ENCODE peak calls at places on chromosomes 2 and 18, in five cellular contexts. One of them, this sample, is unnamed.

GRCh38 chr18:55078289-55078916 is 119.1 kb upstream of the CCDC68 start:
- DNase-seq in keratinocyte: no peak
- DNase-seq in MM.1S: no peak
- DNase-seq in CD8-positive, alpha-beta memory T cell: no peak
- DNase-seq in left ventricle myocardium inferior: no peak
- DNase-seq in this sample: no peak

GRCh38 chr2:172095146-172095904 is 7.4 kb downstream of the DLX2 start:
- DNase-seq in keratinocyte: no peak
- DNase-seq in MM.1S: peak; percentile 31
- DNase-seq in CD8-positive, alpha-beta memory T cell: peak; percentile 61
- DNase-seq in left ventricle myocardium inferior: peak; percentile 28
- DNase-seq in this sample: peak; percentile 59

GRCh38 chr2:219638217-219638947 is 11.0 kb downstream of the SLC4A3 start:
- DNase-seq in keratinocyte: no peak
- DNase-seq in MM.1S: no peak
- DNase-seq in CD8-positive, alpha-beta memory T cell: no peak
- DNase-seq in left ventricle myocardium inferior: no peak
- DNase-seq in this sample: no peak

GRCh38 chr2:224645722-224646121 is 60.6 kb upstream of the CUL3 start:
- DNase-seq in keratinocyte: no peak
- DNase-seq in MM.1S: peak; percentile 17
- DNase-seq in CD8-positive, alpha-beta memory T cell: no peak
- DNase-seq in left ventricle myocardium inferior: no peak
- DNase-seq in this sample: no peak

GRCh38 chr2:38116762-38117161 is 40.8 kb upstream of the CYP1B1 start:
- DNase-seq in keratinocyte: no peak
- DNase-seq in MM.1S: no peak
- DNase-seq in CD8-positive, alpha-beta memory T cell: no peak
- DNase-seq in left ventricle myocardium inferior: no peak
- DNase-seq in this sample: no peak

GRCh38 chr2:46850742-46851141 is 64.9 kb downstream of the MCFD2 start:
- DNase-seq in keratinocyte: peak; percentile 50
- DNase-seq in MM.1S: no peak
- DNase-seq in CD8-positive, alpha-beta memory T cell: no peak
- DNase-seq in left ventricle myocardium inferior: peak; percentile 45
- DNase-seq in this sample: no peak

GRCh38 chr2:98334439-98335078 is 11.7 kb upstream of the CNGA3 start:
- DNase-seq in keratinocyte: peak; percentile 33
- DNase-seq in MM.1S: no peak
- DNase-seq in CD8-positive, alpha-beta memory T cell: no peak
- DNase-seq in left ventricle myocardium inferior: no peak
- DNase-seq in this sample: no peak

GRCh38 chr2:44944102-44944951 is 2.8 kb downstream of the SIX3 start:
- DNase-seq in keratinocyte: no peak
- DNase-seq in MM.1S: no peak
- DNase-seq in CD8-positive, alpha-beta memory T cell: no peak
- DNase-seq in left ventricle myocardium inferior: no peak
- DNase-seq in this sample: no peak

DNA sequence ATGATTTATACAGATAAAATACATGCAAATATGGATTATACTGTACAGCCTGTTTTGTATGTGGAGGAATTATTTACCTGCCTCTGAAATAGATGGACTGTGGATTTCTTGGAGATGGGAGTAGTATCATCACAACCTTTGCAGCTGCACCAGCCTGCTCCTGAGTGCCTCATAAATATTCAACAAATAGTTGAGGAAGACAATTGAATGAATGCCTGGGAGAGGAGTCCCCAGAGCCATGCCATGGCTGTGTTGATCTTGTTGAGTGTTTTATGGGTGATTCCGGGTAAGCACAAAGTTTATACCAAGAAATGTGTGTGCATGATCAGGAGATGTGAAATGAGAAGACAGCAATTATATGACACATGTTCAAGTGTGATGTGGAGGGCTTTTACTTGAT is 225.0 kb downstream of the FHOD3 start:
- DNase-seq in keratinocyte: no peak
- DNase-seq in MM.1S: no peak
- DNase-seq in CD8-positive, alpha-beta memory T cell: no peak
- DNase-seq in left ventricle myocardium inferior: no peak
- DNase-seq in this sample: no peak
- H3K9me3 ChIP-seq in keratinocyte: no peaks in the 10 kb centered on the region
- H3K9me3 ChIP-seq in MM.1S: no peaks in the 10 kb centered on the region
- H3K9me3 ChIP-seq in CD8-positive, alpha-beta memory T cell: no peaks in the 10 kb centered on the region
- H3K9me3 ChIP-seq in left ventricle myocardium inferior: no peaks in the 10 kb centered on the region
- H3K9me3 ChIP-seq in this sample: no peaks in the 10 kb centered on the region

GRCh38 chr18:78686976-78687685 is 292.5 kb upstream of the SALL3 start:
- DNase-seq in keratinocyte: no peak
- DNase-seq in MM.1S: no peak
- DNase-seq in CD8-positive, alpha-beta memory T cell: no peak
- DNase-seq in left ventricle myocardium inferior: no peak
- DNase-seq in this sample: no peak

GRCh38 chr18:78685980-78686530 is 293.6 kb upstream of the SALL3 start:
- DNase-seq in keratinocyte: no peak
- DNase-seq in MM.1S: no peak
- DNase-seq in CD8-positive, alpha-beta memory T cell: no peak
- DNase-seq in left ventricle myocardium inferior: no peak
- DNase-seq in this sample: no peak

GRCh38 chr18:78688249-78688648 is 291.4 kb upstream of the SALL3 start:
- DNase-seq in keratinocyte: no peak
- DNase-seq in MM.1S: no peak
- DNase-seq in CD8-positive, alpha-beta memory T cell: no peak
- DNase-seq in left ventricle myocardium inferior: no peak
- DNase-seq in this sample: no peak

GRCh38 chr18:78688916-78689315 is 290.7 kb upstream of the SALL3 start:
- DNase-seq in keratinocyte: no peak
- DNase-seq in MM.1S: no peak
- DNase-seq in CD8-positive, alpha-beta memory T cell: no peak
- DNase-seq in left ventricle myocardium inferior: no peak
- DNase-seq in this sample: no peak

GRCh38 chr18:78687736-78688135 is 291.9 kb upstream of the SALL3 start:
- DNase-seq in keratinocyte: no peak
- DNase-seq in MM.1S: no peak
- DNase-seq in CD8-positive, alpha-beta memory T cell: no peak
- DNase-seq in left ventricle myocardium inferior: no peak
- DNase-seq in this sample: no peak
- H3K9me3 ChIP-seq in keratinocyte: peaks cover 11% of the 10 kb centered on the region
- H3K9me3 ChIP-seq in MM.1S: no peaks in the 10 kb centered on the region
- H3K9me3 ChIP-seq in CD8-positive, alpha-beta memory T cell: no peaks in the 10 kb centered on the region
- H3K9me3 ChIP-seq in left ventricle myocardium inferior: no peaks in the 10 kb centered on the region
- H3K9me3 ChIP-seq in this sample: no peaks in the 10 kb centered on the region

DNA sequence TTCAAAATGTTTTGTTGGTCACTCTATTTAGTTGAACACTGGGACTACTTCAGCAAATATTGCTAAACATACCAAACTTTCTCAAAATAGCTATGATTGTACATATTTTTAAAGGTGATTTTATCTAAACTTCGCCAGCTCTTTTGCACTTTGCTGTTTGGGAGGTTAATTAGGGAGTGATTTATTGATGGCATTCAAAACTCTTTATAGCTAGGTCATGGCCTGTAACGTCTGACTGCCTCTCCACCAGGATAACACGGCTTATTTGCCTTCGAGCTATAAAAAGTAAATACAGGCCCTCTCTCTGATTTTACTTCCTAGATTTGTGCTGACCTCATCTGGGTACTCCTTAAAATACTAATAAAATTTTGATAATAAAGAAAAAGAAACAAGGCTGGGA is 931.9 kb downstream of the DCDC2C start:
- DNase-seq in keratinocyte: no peak
- DNase-seq in MM.1S: no peak
- DNase-seq in CD8-positive, alpha-beta memory T cell: no peak
- DNase-seq in left ventricle myocardium inferior: no peak
- DNase-seq in this sample: no peak
- H3K9me3 ChIP-seq in keratinocyte: peaks cover 2% of the 10 kb centered on the region
- H3K9me3 ChIP-seq in MM.1S: no peaks in the 10 kb centered on the region
- H3K9me3 ChIP-seq in CD8-positive, alpha-beta memory T cell: no peaks in the 10 kb centered on the region
- H3K9me3 ChIP-seq in left ventricle myocardium inferior: peaks cover 7% of the 10 kb centered on the region
- H3K9me3 ChIP-seq in this sample: no peaks in the 10 kb centered on the region

GRCh38 chr2:15842771-15843666 is 97.3 kb upstream of the MYCN start:
- DNase-seq in keratinocyte: no peak
- DNase-seq in MM.1S: no peak
- DNase-seq in CD8-positive, alpha-beta memory T cell: no peak
- DNase-seq in left ventricle myocardium inferior: no peak
- DNase-seq in this sample: no peak
- H3K9me3 ChIP-seq in keratinocyte: no peaks in the 10 kb centered on the region
- H3K9me3 ChIP-seq in MM.1S: no peaks in the 10 kb centered on the region
- H3K9me3 ChIP-seq in CD8-positive, alpha-beta memory T cell: no peaks in the 10 kb centered on the region
- H3K9me3 ChIP-seq in left ventricle myocardium inferior: no peaks in the 10 kb centered on the region
- H3K9me3 ChIP-seq in this sample: no peaks in the 10 kb centered on the region

DNA sequence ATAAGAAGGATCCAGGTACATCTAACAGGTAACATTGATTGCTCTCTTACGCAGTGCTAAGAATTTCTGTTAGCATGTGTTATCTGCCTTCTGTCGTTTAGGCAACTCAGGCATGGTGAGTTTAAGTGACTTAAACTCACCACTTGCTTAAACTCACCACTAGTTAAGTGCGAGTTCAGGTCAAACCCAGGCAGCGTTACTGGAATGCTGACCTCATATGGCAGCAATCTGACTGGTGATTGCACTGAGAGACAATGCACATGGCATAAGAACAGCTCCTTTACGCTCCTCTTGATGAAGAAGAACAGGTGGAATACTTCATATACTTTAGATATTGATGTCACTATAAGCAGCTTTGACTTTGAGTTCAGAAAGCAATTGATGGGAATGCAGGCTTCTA is 954.1 kb downstream of the SOCS6 start:
- DNase-seq in keratinocyte: no peak
- DNase-seq in MM.1S: no peak
- DNase-seq in CD8-positive, alpha-beta memory T cell: no peak
- DNase-seq in left ventricle myocardium inferior: no peak
- DNase-seq in this sample: no peak
- H3K9me3 ChIP-seq in keratinocyte: peaks cover 3% of the 10 kb centered on the region
- H3K9me3 ChIP-seq in MM.1S: no peaks in the 10 kb centered on the region
- H3K9me3 ChIP-seq in CD8-positive, alpha-beta memory T cell: no peaks in the 10 kb centered on the region
- H3K9me3 ChIP-seq in left ventricle myocardium inferior: no peaks in the 10 kb centered on the region
- H3K9me3 ChIP-seq in this sample: no peaks in the 10 kb centered on the region

GRCh38 chr18:10473152-10473551 is 18.7 kb downstream of the APCDD1 start:
- DNase-seq in keratinocyte: no peak
- DNase-seq in MM.1S: no peak
- DNase-seq in CD8-positive, alpha-beta memory T cell: no peak
- DNase-seq in left ventricle myocardium inferior: no peak
- DNase-seq in this sample: no peak
- H3K9me3 ChIP-seq in keratinocyte: no peaks in the 10 kb centered on the region
- H3K9me3 ChIP-seq in MM.1S: no peaks in the 10 kb centered on the region
- H3K9me3 ChIP-seq in CD8-positive, alpha-beta memory T cell: no peaks in the 10 kb centered on the region
- H3K9me3 ChIP-seq in left ventricle myocardium inferior: no peaks in the 10 kb centered on the region
- H3K9me3 ChIP-seq in this sample: no peaks in the 10 kb centered on the region

DNA sequence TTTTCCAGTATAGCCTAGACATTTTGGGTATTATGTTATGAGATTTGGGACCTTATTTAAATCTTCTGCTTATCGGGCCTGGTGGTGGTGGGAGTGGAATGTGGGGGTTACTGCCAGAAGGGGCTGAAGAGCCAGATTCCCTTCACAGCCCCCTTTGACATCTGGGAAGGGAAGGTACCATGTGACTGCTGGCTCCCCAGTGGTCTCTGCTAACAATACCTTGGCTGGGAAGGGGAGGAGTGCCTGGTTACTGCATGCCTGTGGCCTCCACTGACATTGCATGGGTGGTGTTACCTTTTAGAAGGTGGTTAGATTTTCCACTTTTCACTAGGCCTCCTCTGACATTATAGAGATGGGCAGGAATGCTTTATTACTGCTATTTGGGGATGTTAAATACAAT is 8.0 kb downstream of the ATP9B start:
- DNase-seq in keratinocyte: no peak
- DNase-seq in MM.1S: no peak
- DNase-seq in CD8-positive, alpha-beta memory T cell: no peak
- DNase-seq in left ventricle myocardium inferior: no peak
- DNase-seq in this sample: no peak
- H3K9me3 ChIP-seq in keratinocyte: no peaks in the 10 kb centered on the region
- H3K9me3 ChIP-seq in MM.1S: no peaks in the 10 kb centered on the region
- H3K9me3 ChIP-seq in CD8-positive, alpha-beta memory T cell: no peaks in the 10 kb centered on the region
- H3K9me3 ChIP-seq in left ventricle myocardium inferior: peaks cover 2% of the 10 kb centered on the region
- H3K9me3 ChIP-seq in this sample: no peaks in the 10 kb centered on the region

GRCh38 chr2:125313806-125314205 is 1288.7 kb downstream of the CNTNAP5 start:
- DNase-seq in keratinocyte: no peak
- DNase-seq in MM.1S: peak; percentile 14
- DNase-seq in CD8-positive, alpha-beta memory T cell: no peak
- DNase-seq in left ventricle myocardium inferior: no peak
- DNase-seq in this sample: no peak
- H3K9me3 ChIP-seq in keratinocyte: no peaks in the 10 kb centered on the region
- H3K9me3 ChIP-seq in MM.1S: no peaks in the 10 kb centered on the region
- H3K9me3 ChIP-seq in CD8-positive, alpha-beta memory T cell: no peaks in the 10 kb centered on the region
- H3K9me3 ChIP-seq in left ventricle myocardium inferior: no peaks in the 10 kb centered on the region
- H3K9me3 ChIP-seq in this sample: no peaks in the 10 kb centered on the region

This sample was measured in T-helper 17 cell.